ENCODE peak calls at places on chromosomes 13 and 19, in six cellular contexts. Y is adrenal gland, M is heart right ventricle, V is esophagus squamous epithelium, O is body of pancreas, R is IMR-90. Q is an unnamed sample. For H3K27me3, the result is how much of the 10 kb centered on the place peaks cover.

GRCh38 chr19:53864308-53864836 is 3.3 kb upstream of the MYADM start:
- DNase-seq in Y (no peak), M (no peak), V (no peak), O (peak), R (no peak), Q (no peak)

GRCh38 chr13:48155850-48156249 is 60.9 kb upstream of the MED4 start:
- DNase-seq in Y (no peak), M (no peak), V (no peak), O (no peak), R (peak), Q (no peak)

GRCh38 chr19:2782357-2782935 is 627 bp downstream of the SGTA start:
- DNase-seq in Y (no peak), M (no peak), V (no peak), O (no peak), R (no peak), Q (no peak)

GRCh38 chr13:112431734-112432133 is 55.6 kb downstream of the SPACA7 start:
- DNase-seq in Y (no peak), M (no peak), V (no peak), O (no peak), R (no peak), Q (no peak)

GRCh38 chr19:11204943-11205349 is 7.6 kb upstream of the KANK2 start:
- DNase-seq in Y (peak), M (no peak), V (no peak), O (peak), R (no peak), Q (no peak)

GRCh38 chr13:51929699-51930098 is 67.9 kb downstream of the CCDC70 start:
- DNase-seq in Y (no peak), M (no peak), V (no peak), O (no peak), R (no peak), Q (no peak)

GRCh38 chr13:72221276-72221962 is 354.4 kb upstream of the DACH1 start:
- DNase-seq in Y (peak), M (no peak), V (no peak), O (peak), R (no peak), Q (no peak)

GRCh38 chr19:56538761-56539263 is at the start of gene ZFP28:
- DNase-seq in Y (peak), M (peak), V (peak), O (peak), R (no peak), Q (no peak)

GRCh38 chr19:9362905-9363304 is at the start of gene ZNF177:
- DNase-seq in Y (no peak), M (no peak), V (no peak), O (no peak), R (no peak), Q (no peak)

GRCh38 chr19:47152632-47153031 is 22.0 kb downstream of the SAE1 start:
- DNase-seq in Y (no peak), M (no peak), V (no peak), O (no peak), R (peak), Q (no peak)

GRCh38 chr13:96632536-96633320 is 361.5 kb downstream of the OXGR1 start:
- DNase-seq in Y (no peak), M (no peak), V (no peak), O (no peak), R (no peak), Q (no peak)

GRCh38 chr13:114142640-114143490 is 10.4 kb upstream of the RASA3 start:
- DNase-seq in Y (peak), M (no peak), V (no peak), O (peak), R (peak), Q (no peak)

GRCh38 chr13:77599351-77599750 is 63.8 kb downstream of the SCEL start:
- DNase-seq in Y (no peak), M (no peak), V (no peak), O (no peak), R (no peak), Q (no peak)

GRCh38 chr19:15418112-15418587 is 638 bp downstream of the AKAP8L start:
- DNase-seq in Y (no peak), M (no peak), V (no peak), O (peak), R (no peak), Q (no peak)

GRCh38 chr13:52600666-52601065 is 41.6 kb upstream of the HNRNPA1L2 start:
- DNase-seq in Y (no peak), M (no peak), V (no peak), O (no peak), R (no peak), Q (no peak)

GRCh38 chr19:45451181-45451849 is 16.5 kb upstream of the FOSB start:
- DNase-seq in Y (no peak), M (no peak), V (no peak), O (peak), R (peak), Q (no peak)

GRCh38 chr13:26919311-26919710 is 158.7 kb upstream of the GPR12 start:
- DNase-seq in Y (peak), M (no peak), V (no peak), O (no peak), R (no peak), Q (no peak)

GRCh38 chr19:14381689-14382474 is 638 bp downstream of the ADGRE5 start:
- DNase-seq in Y (peak), M (peak), V (no peak), O (peak), R (peak), Q (no peak)

GRCh38 chr13:49060698-49061387 is 85.1 kb downstream of the FNDC3A start:
- DNase-seq in Y (no peak), M (no peak), V (no peak), O (no peak), R (peak), Q (no peak)

GRCh38 chr19:18859676-18860301 is 28.0 kb downstream of the UPF1 start:
- DNase-seq in Y (no peak), M (no peak), V (no peak), O (no peak), R (no peak), Q (no peak)

GRCh38 chr19:10000171-10000826 is 10.0 kb downstream of the COL5A3 start:
- DNase-seq in Y (peak), M (peak), V (no peak), O (peak), R (peak), Q (no peak)

GRCh38 chr13:76836311-76836710 is 49.9 kb downstream of the KCTD12 start:
- DNase-seq in Y (no peak), M (no peak), V (no peak), O (no peak), R (peak), Q (no peak)

GRCh38 chr19:35174226-35174625 is 19.7 kb downstream of the FXYD5 start:
- DNase-seq in Y (no peak), M (no peak), V (no peak), O (no peak), R (no peak), Q (no peak)

GRCh38 chr13:51518847-51519246 is 65.4 kb upstream of the WDFY2 start:
- DNase-seq in Y (no peak), M (no peak), V (no peak), O (no peak), R (peak), Q (no peak)

GRCh38 chr19:38815059-38816001 is 2.6 kb upstream of the LGALS4 start:
- DNase-seq in Y (no peak), M (no peak), V (no peak), O (no peak), R (no peak), Q (no peak)

GRCh38 chr13:73715114-73715909 is 418.9 kb downstream of the KLF12 start:
- DNase-seq in Y (no peak), M (no peak), V (no peak), O (no peak), R (no peak), Q (no peak)

GRCh38 chr13:113080361-113080831 is 25.2 kb upstream of the F7 start:
- DNase-seq in Y (no peak), M (no peak), V (no peak), O (no peak), R (no peak), Q (no peak)

DNA sequence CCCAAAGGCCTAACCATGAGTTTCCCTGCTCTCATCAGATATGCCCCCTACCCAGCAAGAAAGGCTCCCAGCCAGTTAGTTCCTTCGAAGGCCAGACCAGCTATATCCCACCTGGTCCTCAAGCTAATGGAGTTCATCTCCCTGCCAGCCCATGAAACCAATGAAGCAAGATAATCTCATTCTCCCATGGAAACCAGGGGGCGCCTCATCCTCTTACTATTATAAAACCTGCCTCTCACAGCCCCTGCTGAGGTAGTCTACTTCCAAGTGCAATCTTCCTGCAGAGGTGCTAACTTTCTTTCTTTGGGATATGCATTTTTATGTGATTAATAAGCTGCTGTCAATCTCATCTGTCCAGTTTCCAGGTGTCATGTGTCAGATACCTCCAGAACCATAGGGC is 34.0 kb upstream of the ZNF573 start:
- DNase-seq in Y (no peak), M (no peak), V (no peak), O (no peak), R (no peak), Q (no peak)
- H3K27ac ChIP-seq in Y (no peak), M (no peak), V (no peak), O (no peak), R (no peak), Q (no peak)

GRCh38 chr19:49489601-49490167 is 2.3 kb downstream of the RPL13A start:
- DNase-seq in Y (peak), M (no peak), V (no peak), O (no peak), R (no peak), Q (no peak)
- TF ChIP-seq CTCF in Y (peak), M (no peak), V (peak), O (no peak), R (no peak), Q (no peak)

DNA sequence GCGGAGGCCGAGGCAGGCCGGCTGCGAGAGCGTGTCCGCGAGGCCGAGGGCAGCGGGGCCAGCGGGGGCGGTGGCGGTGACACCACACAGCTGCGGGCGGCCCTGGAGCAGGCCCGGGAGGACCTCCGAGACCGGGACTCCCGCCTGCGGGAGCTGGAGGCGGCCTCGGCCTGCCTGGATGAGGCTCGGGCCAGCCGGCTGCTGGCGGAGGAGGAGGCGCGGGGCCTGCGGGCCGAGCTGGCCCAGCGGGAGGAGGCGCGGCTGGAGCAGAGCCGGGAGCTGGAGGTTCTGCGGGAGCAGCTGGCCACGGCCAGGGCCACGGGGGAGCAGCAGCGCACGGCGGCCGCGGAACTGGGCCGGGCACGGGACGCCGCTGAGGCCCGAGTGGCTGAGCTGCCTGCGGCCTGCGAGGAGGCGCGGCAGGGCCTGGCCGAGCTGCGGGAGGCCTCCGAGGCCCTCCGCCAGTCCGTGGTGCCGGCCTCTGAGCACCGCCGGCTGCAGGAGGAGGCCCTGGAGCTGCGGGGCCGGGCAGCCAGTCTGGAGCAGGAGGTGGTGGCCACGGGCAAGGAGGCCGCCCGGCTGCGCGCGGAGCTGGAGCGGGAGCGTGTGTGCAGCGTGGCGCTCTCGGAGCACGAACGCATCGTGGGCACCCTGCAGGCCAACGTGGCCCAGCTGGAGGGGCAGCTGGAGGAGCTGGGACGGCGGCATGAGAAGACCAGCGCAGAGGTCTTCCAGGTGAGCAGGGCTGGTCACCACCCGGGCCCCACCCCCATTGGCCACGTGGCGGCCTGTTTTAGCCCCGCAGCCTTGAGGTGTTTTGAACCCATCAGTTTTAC is 11.7 kb upstream of the EBI3 start:
- DNase-seq in Y (no peak), M (no peak), V (no peak), O (no peak), R (no peak), Q (no peak)
- H3K27me3 ChIP-seq in Y (under half), M (under half), V (under half), O (under half), R (under half), Q (under half)

GRCh38 chr13:24032252-24032651 is 128.3 kb upstream of the SPATA13 start:
- DNase-seq in Y (no peak), M (no peak), V (no peak), O (no peak), R (peak), Q (peak)
- H3K27ac ChIP-seq in Y (peak), M (peak), V (peak), O (peak), R (peak), Q (peak)